ENCODE peak calls at places on chromosomes 2 and 18, in six cellular contexts. F, Q, C, T, Y and L are unnamed samples.
A peak's percentile ranks its signal among the peaks of the same experiment; 100 is the strongest.

GRCh38 chr2:109595644-109596043 is 18.1 kb downstream of the SEPTIN10 start:
- DNase-seq in Y (no peak), C (no peak), Q (no peak), F (no peak), T (no peak), L (no peak)

GRCh38 chr2:135876066-135876711 is at the start of gene MCM6:
- DNase-seq in T (peak; percentile 98), F (peak; percentile 96), Y (peak; percentile 100), Q (peak; percentile 98), C (peak; percentile 98), L (peak; percentile 97)

GRCh38 chr2:1593371-1594205 is 150.7 kb downstream of the PXDN start:
- DNase-seq in Q (peak; percentile 58), F (no peak), Y (no peak), C (no peak), T (no peak), L (no peak)

GRCh38 chr2:184367211-184367610 is 231.1 kb upstream of the ZNF804A start:
- DNase-seq in Q (no peak), T (no peak), F (no peak), C (no peak), Y (no peak), L (no peak)

GRCh38 chr2:109402180-109402579 is 211.6 kb downstream of the SEPTIN10 start:
- DNase-seq in T (no peak), F (no peak), Y (no peak), C (no peak), Q (peak; percentile 35), L (no peak)

GRCh38 chr18:6449213-6449612 is 34.5 kb upstream of the L3MBTL4 start:
- DNase-seq in T (no peak), Y (peak; percentile 69), Q (no peak), F (no peak), C (peak; percentile 29), L (no peak)

GRCh38 chr18:2655954-2656236 is 369 bp downstream of the SMCHD1 start:
- DNase-seq in Q (no peak), F (no peak), T (no peak), Y (peak; percentile 76), C (no peak), L (no peak)

GRCh38 chr18:24959100-24959499 is 392.9 kb downstream of the ZNF521 start:
- DNase-seq in F (no peak), C (no peak), Q (no peak), Y (no peak), T (no peak), L (no peak)

GRCh38 chr2:165825041-165825440 is 31.0 kb upstream of the GALNT3 start:
- DNase-seq in Y (no peak), F (peak; percentile 3), T (no peak), C (no peak), Q (no peak), L (no peak)

GRCh38 chr2:168573128-168573903 is 117.2 kb downstream of the CERS6 start:
- DNase-seq in C (no peak), Q (no peak), T (no peak), Y (no peak), F (no peak), L (no peak)

GRCh38 chr2:222504191-222504590 is 79.8 kb downstream of the SGPP2 start:
- DNase-seq in T (no peak), C (no peak), Y (no peak), Q (no peak), F (no peak), L (no peak)